ENCODE peak calls at places on chromosome 1, in seven cellular contexts. I, Z, V, D, U, G and K are unnamed samples.

GRCh38 chr1:104624538-104624937 is 874.8 kb downstream of the AMY1C start:
- DNase-seq in U (no peak), D (no peak), G (no peak), Z (no peak), V (no peak), I (no peak), K (no peak)

GRCh38 chr1:196409586-196409985 is 198.7 kb downstream of the KCNT2 start:
- DNase-seq in I (no peak), V (peak), G (no peak), D (peak), U (no peak), Z (no peak), K (no peak)

GRCh38 chr1:36565576-36566501 is 83.1 kb upstream of the CSF3R start:
- DNase-seq in Z (no peak), D (no peak), I (peak), U (no peak), V (no peak), G (no peak), K (no peak)

GRCh38 chr1:187185389-187185788 is 356.6 kb downstream of the PLA2G4A start:
- DNase-seq in I (no peak), G (no peak), Z (no peak), D (no peak), U (no peak), V (no peak), K (no peak)

GRCh38 chr1:91746728-91747338 is 139.1 kb downstream of the TGFBR3 start:
- DNase-seq in U (no peak), V (no peak), D (no peak), G (no peak), I (no peak), Z (no peak), K (no peak)

GRCh38 chr1:19398309-19398760 is 86.2 kb downstream of the SLC66A1 start:
- DNase-seq in Z (no peak), U (no peak), I (no peak), D (peak), V (peak), G (no peak), K (no peak)

GRCh38 chr1:109768700-109769325 is 5.1 kb upstream of the EPS8L3 start:
- DNase-seq in V (no peak), D (no peak), Z (no peak), U (peak), I (no peak), G (no peak), K (no peak)

GRCh38 chr1:190001187-190001586 is 476.5 kb downstream of the BRINP3 start:
- DNase-seq in I (no peak), V (peak), G (no peak), U (no peak), D (no peak), Z (no peak), K (no peak)

GRCh38 chr1:228367798-228368791 is 38.5 kb downstream of the TRIM11 start:
- DNase-seq in D (no peak), U (peak), Z (peak), G (peak), I (peak), V (no peak), K (no peak)

GRCh38 chr1:206144605-206145004 is 27.4 kb upstream of the AVPR1B start:
- DNase-seq in Z (no peak), I (no peak), U (no peak), V (no peak), G (no peak), D (no peak), K (no peak)

GRCh38 chr1:228003461-228004330 is 3.1 kb upstream of the WNT3A start:
- DNase-seq in V (no peak), Z (no peak), I (no peak), D (no peak), U (peak), G (no peak), K (no peak)

GRCh38 chr1:22579541-22580155 is 16.4 kb downstream of the EPHA8 start:
- DNase-seq in U (peak), Z (no peak), G (no peak), V (no peak), D (no peak), I (no peak), K (no peak)

GRCh38 chr1:83838573-83838972 is 160.4 kb downstream of the TTLL7 start:
- DNase-seq in V (no peak), U (no peak), Z (no peak), G (no peak), I (no peak), D (no peak), K (no peak)

DNA sequence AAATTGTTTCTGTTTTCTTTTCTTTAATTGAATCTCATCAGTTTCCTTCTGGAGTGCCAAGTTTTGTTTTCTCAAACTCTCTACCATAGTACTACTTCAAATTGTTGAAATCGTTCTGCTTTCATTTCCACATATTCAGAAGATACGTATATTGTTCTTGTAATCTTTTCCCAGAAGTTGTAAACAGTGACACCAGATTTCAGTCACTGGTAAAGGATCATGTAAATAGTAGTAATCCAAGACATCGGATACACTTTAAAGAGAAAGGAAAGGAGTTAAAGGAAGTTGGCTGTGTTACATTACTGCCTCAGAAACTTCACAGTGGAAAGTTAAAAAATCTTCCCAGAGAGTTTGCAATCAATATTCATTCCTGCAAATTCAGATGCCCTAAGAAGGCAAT is 67.5 kb downstream of the RGL1 start:
- DNase-seq in Z (no peak), D (peak), U (no peak), V (no peak), G (no peak), I (no peak), K (no peak)
- H3K4me3 ChIP-seq in Z (no peak), D (peak), U (peak), V (no peak), G (no peak), I (no peak), K (no peak)

GRCh38 chr1:247209306-247209900 is 37.6 kb upstream of the ZNF124 start:
- DNase-seq in Z (no peak), V (no peak), U (no peak), I (no peak), D (peak), G (no peak), K (no peak)
- H3K4me3 ChIP-seq in Z (no peak), V (peak), U (peak), I (peak), D (peak), G (peak), K (peak)

GRCh38 chr1:92958203-92958970 is 2.9 kb downstream of the DIPK1A start:
- DNase-seq in V (no peak), G (no peak), Z (no peak), D (no peak), U (no peak), I (no peak), K (no peak)
- H3K4me3 ChIP-seq in V (no peak), G (no peak), Z (no peak), D (no peak), U (no peak), I (no peak), K (no peak)

GRCh38 chr1:150695561-150695960 is 1.4 kb downstream of the GOLPH3L start:
- DNase-seq in I (no peak), U (no peak), D (peak), G (no peak), V (no peak), Z (no peak), K (no peak)
- H3K4me3 ChIP-seq in I (no peak), U (no peak), D (no peak), G (no peak), V (no peak), Z (no peak), K (no peak)

DNA sequence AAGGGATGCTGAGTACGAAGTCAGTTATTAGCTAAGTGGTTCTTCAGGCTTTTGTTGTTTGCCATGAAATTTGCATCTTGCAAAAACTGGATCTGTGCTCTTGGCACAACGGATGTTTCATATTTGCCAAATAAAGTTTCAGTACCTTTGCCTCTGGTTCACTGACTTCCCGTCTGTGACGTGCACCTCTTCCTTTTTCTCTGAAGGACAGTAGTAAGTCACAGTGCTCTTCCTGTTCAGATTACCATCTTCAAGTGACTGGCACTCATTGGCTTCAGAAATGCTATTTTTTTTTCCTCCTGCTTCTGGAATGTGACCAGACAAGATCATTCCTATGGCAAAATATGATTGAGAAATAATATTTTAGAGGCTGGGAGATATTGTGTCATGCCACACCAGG is 75.9 kb upstream of the GREM2 start:
- DNase-seq in U (no peak), I (no peak), G (no peak), D (no peak), V (no peak), Z (no peak), K (peak)
- H3K4me3 ChIP-seq in U (no peak), I (no peak), G (no peak), D (no peak), V (no peak), Z (no peak), K (no peak)

DNA sequence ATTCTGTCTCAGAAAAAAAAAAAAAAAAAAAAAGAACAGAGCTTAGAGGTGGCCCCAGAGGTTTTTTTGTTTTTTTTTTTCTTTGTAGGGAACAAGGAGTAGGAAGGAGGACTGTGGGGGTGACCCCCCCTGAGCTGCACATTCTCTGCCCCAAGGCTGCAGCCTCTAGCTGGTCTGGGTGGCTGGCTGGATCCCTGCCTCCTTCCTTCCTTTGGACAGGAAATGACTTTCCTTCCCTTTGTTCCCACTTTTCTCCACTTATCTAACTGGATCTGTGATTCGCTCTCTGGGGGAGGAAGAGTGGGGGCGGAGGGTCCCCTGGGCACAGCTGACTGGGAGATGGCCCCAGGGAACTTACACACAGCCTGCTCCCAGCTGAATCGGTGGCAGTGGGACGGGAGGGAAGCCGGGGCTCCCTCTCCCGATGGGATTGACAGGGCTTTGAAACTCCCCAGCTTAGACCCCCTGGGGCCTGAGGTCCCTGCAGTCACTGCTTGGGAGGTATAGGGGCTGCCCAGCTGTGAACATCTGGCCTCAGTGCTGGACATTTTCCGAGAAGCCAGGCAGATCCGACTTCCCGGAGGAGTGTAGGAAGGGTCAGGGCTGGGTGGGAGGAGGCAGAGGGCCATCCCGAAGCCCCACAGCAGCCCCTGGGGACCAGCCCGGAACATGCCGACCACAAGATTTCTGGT is 2.1 kb downstream of the FBLIM1 start:
- DNase-seq in D (peak), U (peak), I (peak), V (peak), G (peak), Z (peak), K (no peak)
- H3K4me3 ChIP-seq in D (peak), U (peak), I (peak), V (peak), G (no peak), Z (no peak), K (no peak)

GRCh38 chr1:240138867-240139266 is 47.2 kb downstream of the FMN2 start:
- DNase-seq in V (no peak), Z (no peak), I (no peak), U (no peak), D (no peak), G (no peak), K (no peak)

GRCh38 chr1:240136402-240136801 is 44.7 kb downstream of the FMN2 start:
- DNase-seq in D (peak), V (no peak), G (no peak), Z (no peak), U (no peak), I (no peak), K (no peak)

GRCh38 chr1:240139511-240139910 is 47.8 kb downstream of the FMN2 start:
- DNase-seq in V (no peak), I (no peak), D (no peak), Z (no peak), G (no peak), U (no peak), K (no peak)

GRCh38 chr1:240134113-240134512 is 42.4 kb downstream of the FMN2 start:
- DNase-seq in V (no peak), U (no peak), Z (no peak), I (no peak), D (no peak), G (no peak), K (no peak)

GRCh38 chr1:240134596-240134995 is 42.9 kb downstream of the FMN2 start:
- DNase-seq in G (no peak), D (peak), Z (no peak), V (no peak), I (no peak), U (no peak), K (no peak)
- H3K4me3 ChIP-seq in G (no peak), D (no peak), Z (no peak), V (no peak), I (no peak), U (no peak), K (no peak)

GRCh38 chr1:7785108-7785507 is 1.0 kb downstream of the PER3 start:
- DNase-seq in D (no peak), Z (no peak), V (no peak), G (no peak), I (no peak), U (no peak), K (no peak)
- H3K4me3 ChIP-seq in D (peak), Z (no peak), V (no peak), G (peak), I (peak), U (peak), K (no peak)

DNA sequence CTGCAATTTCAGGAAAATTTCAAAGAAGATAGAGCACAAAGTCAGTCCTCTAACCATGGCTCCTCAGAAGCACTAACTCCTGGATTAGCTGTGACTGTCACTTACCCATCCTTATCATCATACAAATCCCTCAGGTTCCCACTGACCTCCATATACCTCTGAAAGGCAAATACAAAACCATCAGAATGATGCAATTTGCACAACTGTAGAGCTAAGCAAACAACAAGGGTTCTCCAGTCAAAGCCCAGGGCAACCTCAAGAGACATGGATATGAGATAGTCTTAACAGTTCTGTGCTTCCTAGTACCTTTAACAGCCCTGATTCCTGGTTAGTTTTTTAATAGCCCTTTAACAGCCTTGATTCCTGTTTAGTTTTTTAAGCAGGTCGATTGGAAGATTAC is 2.1 kb downstream of the SF3A3 start:
- DNase-seq in V (no peak), U (no peak), Z (no peak), G (no peak), I (no peak), D (no peak), K (no peak)
- H3K4me3 ChIP-seq in V (no peak), U (no peak), Z (no peak), G (no peak), I (no peak), D (no peak), K (no peak)

GRCh38 chr1:225642177-225642576 is 10.7 kb downstream of the ENAH start:
- DNase-seq in I (no peak), D (peak), Z (no peak), G (no peak), V (no peak), U (no peak), K (no peak)
- H3K4me3 ChIP-seq in I (no peak), D (no peak), Z (no peak), G (no peak), V (no peak), U (no peak), K (no peak)